ENCODE peak calls at places on chromosomes 1 and 21, in seven cellular contexts. E, A, S, T, X, J and B are unnamed samples.

GRCh38 chr1:32754282-32755097 is 51.9 kb upstream of the SYNC start:
- DNase-seq in S (peak; percentile 52), T (no peak), X (peak; percentile 45), E (no peak), A (no peak), J (peak; percentile 79), B (no peak)

GRCh38 chr1:54173681-54174080 is 20.9 kb upstream of the CDCP2 start:
- DNase-seq in X (no peak), E (no peak), S (no peak), J (no peak), A (no peak), T (no peak), B (no peak)

GRCh38 chr1:47224676-47225399 is 7.2 kb downstream of the TAL1 start:
- DNase-seq in E (no peak), X (no peak), J (no peak), S (no peak), A (no peak), T (no peak), B (no peak)

GRCh38 chr21:33976082-33976979 is 60.7 kb upstream of the ATP5PO start:
- DNase-seq in S (peak; percentile 42), A (peak; percentile 67), T (peak; percentile 35), J (no peak), E (no peak), X (no peak), B (peak; percentile 94)

GRCh38 chr1:30933874-30934252 is 25.3 kb upstream of the SDC3 start:
- DNase-seq in T (no peak), A (no peak), S (no peak), E (no peak), X (no peak), J (no peak), B (peak; percentile 36)

GRCh38 chr1:246795094-246795671 is 71.0 kb downstream of the SCCPDH start:
- DNase-seq in T (no peak), X (peak; percentile 61), S (no peak), A (no peak), E (no peak), J (no peak), B (no peak)

GRCh38 chr1:223738465-223739365 is 26.4 kb downstream of the CAPN2 start:
- DNase-seq in E (no peak), X (peak; percentile 81), T (no peak), J (peak; percentile 79), S (no peak), A (no peak), B (no peak)

GRCh38 chr1:53112271-53112774 is 30.1 kb downstream of the SLC1A7 start:
- DNase-seq in S (no peak), A (no peak), X (peak; percentile 86), T (no peak), J (no peak), E (no peak), B (peak; percentile 38)

GRCh38 chr1:185850366-185850765 is 116.2 kb downstream of the HMCN1 start:
- DNase-seq in A (no peak), E (no peak), S (no peak), J (no peak), X (no peak), T (no peak), B (no peak)

GRCh38 chr1:53373246-53373645 is 45.4 kb upstream of the LRP8 start:
- DNase-seq in E (no peak), X (no peak), S (no peak), A (peak; percentile 25), T (no peak), J (no peak), B (no peak)

GRCh38 chr1:161020573-161021167 is at the start of gene F11R:
- DNase-seq in T (peak; percentile 34), X (peak; percentile 75), S (no peak), A (peak; percentile 41), E (no peak), J (peak; percentile 87), B (peak; percentile 43)

GRCh38 chr1:72498393-72498792 is 216.1 kb upstream of the NEGR1 start:
- DNase-seq in A (no peak), T (no peak), E (no peak), S (no peak), X (no peak), J (no peak), B (peak; percentile 79)

GRCh38 chr1:51234721-51235425 is 1.2 kb upstream of the RNF11 start:
- DNase-seq in T (peak; percentile 44), X (peak; percentile 75), A (peak; percentile 75), S (no peak), J (peak; percentile 70), E (peak; percentile 47), B (peak; percentile 58)

GRCh38 chr1:227563319-227564201 is at the start of gene ZNF678:
- DNase-seq in A (peak; percentile 95), J (peak; percentile 95), S (peak; percentile 86), E (peak; percentile 77), X (peak; percentile 96), T (peak; percentile 87), B (peak; percentile 98)

GRCh38 chr1:247500725-247501348 is 35.4 kb downstream of the OR2C3 start:
- DNase-seq in E (no peak), X (no peak), A (no peak), S (no peak), T (no peak), J (no peak), B (no peak)

GRCh38 chr21:46323227-46323709 is 402 bp downstream of the C21orf58 start:
- DNase-seq in S (no peak), E (no peak), X (no peak), A (no peak), J (no peak), T (no peak), B (peak; percentile 53)

GRCh38 chr1:2251786-2252185 is 23.7 kb downstream of the SKI start:
- DNase-seq in E (no peak), X (peak; percentile 45), A (peak; percentile 90), J (peak; percentile 68), S (no peak), T (peak; percentile 80), B (no peak)

GRCh38 chr1:8687053-8687452 is 130.4 kb downstream of the RERE start:
- DNase-seq in X (peak; percentile 26), S (no peak), T (no peak), E (no peak), J (no peak), A (no peak), B (no peak)

GRCh38 chr1:224730950-224731349 is 114.8 kb downstream of the CNIH3 start:
- DNase-seq in E (no peak), S (no peak), T (no peak), X (no peak), J (no peak), A (no peak), B (peak; percentile 56)

GRCh38 chr1:44072204-44072603 is 40.9 kb upstream of the SLC6A9 start:
- DNase-seq in E (no peak), T (no peak), A (no peak), J (no peak), S (no peak), X (no peak), B (peak; percentile 60)

GRCh38 chr21:37565530-37566223 is 199.1 kb downstream of the DYRK1A start:
- DNase-seq in T (no peak), X (peak; percentile 90), A (no peak), S (no peak), E (no peak), J (no peak), B (peak; percentile 17)

GRCh38 chr1:145858238-145858936 is 494 bp downstream of the PIAS3 start:
- DNase-seq in S (no peak), A (peak; percentile 58), X (peak; percentile 45), E (no peak), J (peak; percentile 82), T (peak; percentile 52), B (peak; percentile 62)

GRCh38 chr1:170707959-170708666 is 44.2 kb downstream of the PRRX1 start:
- DNase-seq in J (no peak), X (no peak), E (no peak), A (no peak), T (no peak), S (no peak), B (peak; percentile 90)

GRCh38 chr1:226711976-226712778 is 26.9 kb downstream of the ITPKB start:
- DNase-seq in S (peak; percentile 67), T (no peak), X (peak; percentile 38), A (no peak), E (no peak), J (no peak), B (no peak)

GRCh38 chr1:38361566-38361965 is 315.0 kb upstream of the POU3F1 start:
- DNase-seq in S (no peak), J (no peak), X (no peak), T (no peak), E (no peak), A (no peak), B (no peak)

DNA sequence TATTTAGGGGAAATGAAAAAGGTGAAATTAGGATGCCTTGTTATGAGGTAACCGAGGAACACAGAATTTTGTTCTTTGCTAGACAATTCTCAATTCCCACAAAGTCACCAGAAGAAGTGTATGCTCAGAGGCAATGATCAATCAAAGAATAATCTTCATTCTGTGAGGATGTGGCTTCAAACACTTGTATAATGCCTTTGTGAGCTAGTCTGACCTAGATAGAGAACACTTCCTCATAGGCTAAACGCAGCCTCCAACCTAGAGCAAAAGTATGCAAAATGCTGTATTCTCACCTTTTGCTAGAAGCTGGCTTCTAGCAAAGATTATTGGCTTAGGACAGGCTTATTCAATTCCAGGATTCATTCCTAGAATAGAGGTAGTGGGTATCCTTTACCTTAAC is 530.1 kb downstream of the PTPRC start:
- DNase-seq in T (no peak), A (no peak), X (peak; percentile 10), S (peak; percentile 33), J (no peak), E (no peak), B (no peak)
- H3K4me3 ChIP-seq in T (no peak overlapping the region), A (no peak overlapping the region), X (no peak overlapping the region), S (no peak overlapping the region), J (no peak overlapping the region), E (no peak overlapping the region), B (no peak overlapping the region)

GRCh38 chr1:42979037-42979432 is 20.4 kb upstream of the SLC2A1 start:
- DNase-seq in S (no peak), T (no peak), A (no peak), J (no peak), E (no peak), X (no peak), B (no peak)
- H3K4me1 ChIP-seq in S (no peaks in the 10 kb centered on the region), T (no peaks in the 10 kb centered on the region), A (no peaks in the 10 kb centered on the region), J (no peaks in the 10 kb centered on the region), E (no peaks in the 10 kb centered on the region), X (peaks cover 6% of the 10 kb centered on the region), B (no peaks in the 10 kb centered on the region)

DNA sequence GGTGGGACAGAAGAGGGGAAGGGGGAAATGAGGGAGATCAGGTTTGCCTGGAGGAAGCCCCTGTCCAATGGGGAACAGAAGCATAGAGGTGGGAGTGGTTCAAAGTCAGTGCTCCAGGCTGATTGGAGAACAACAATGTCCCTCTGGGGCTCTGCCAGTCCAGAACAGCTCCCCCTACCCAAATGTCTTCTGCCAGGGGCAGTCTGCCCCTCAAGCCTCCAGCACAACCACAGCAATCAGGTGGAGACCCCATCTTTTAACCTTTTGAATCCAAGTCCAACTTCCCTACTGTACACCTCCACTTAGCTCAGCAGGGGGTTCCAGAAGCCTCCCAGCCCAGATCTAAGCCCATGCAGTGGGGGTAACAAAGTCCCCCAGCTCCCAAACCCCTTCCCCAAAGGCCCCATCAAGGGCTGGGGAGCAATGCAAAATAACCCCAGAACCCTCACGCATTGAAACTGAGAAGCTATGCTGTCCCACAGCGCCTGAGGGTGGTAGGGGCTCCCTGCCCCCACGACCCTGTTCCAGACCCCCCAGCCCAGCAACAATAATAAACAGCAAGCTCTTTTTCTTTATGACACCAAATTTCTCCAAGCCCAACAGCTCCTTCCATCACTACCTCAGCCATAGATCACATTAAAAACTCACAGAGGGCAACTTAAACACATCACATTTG is 3.3 kb downstream of the AHDC1 start:
- DNase-seq in S (no peak), J (no peak), T (no peak), E (no peak), X (no peak), A (no peak), B (peak; percentile 56)
- H3K4me3 ChIP-seq in S (no peak overlapping the region), J (peak overlapping the region; percentile 82), T (peak overlapping the region; percentile 94), E (peak overlapping the region; percentile 87), X (no peak overlapping the region), A (peak overlapping the region; percentile 99), B (peak overlapping the region; percentile 85)

GRCh38 chr1:26733982-26734381 is 38.2 kb downstream of the ARID1A start:
- DNase-seq in E (no peak), X (no peak), J (no peak), S (peak; percentile 21), A (no peak), T (no peak), B (peak; percentile 70)
- H3K4me1 ChIP-seq in E (peaks cover 33% of the 10 kb centered on the region), X (peaks cover 5% of the 10 kb centered on the region), J (peaks cover 14% of the 10 kb centered on the region), S (peaks cover 37% of the 10 kb centered on the region), A (peaks cover 10% of the 10 kb centered on the region), T (peaks cover 21% of the 10 kb centered on the region), B (peaks cover 35% of the 10 kb centered on the region)